ENCODE peak calls at places on chromosomes 6 and 20, in four cellular contexts. H, E, A and X are unnamed samples.

GRCh38 chr20:57526067-57526884 is 1.3 kb upstream of the CTCFL start:
- DNase-seq in H (peak), E (no peak), A (peak), X (peak)

GRCh38 chr6:158031445-158032353 is 50.0 kb downstream of the SYNJ2 start:
- DNase-seq in H (peak), E (no peak), A (no peak), X (no peak)

GRCh38 chr6:113994934-113995342 is 24.0 kb upstream of the HDAC2 start:
- DNase-seq in H (peak), E (no peak), A (peak), X (peak)

GRCh38 chr6:111521497-111522275 is 38.7 kb upstream of the REV3L start:
- DNase-seq in H (no peak), E (no peak), A (no peak), X (no peak)

GRCh38 chr6:68615965-68616364 is 19.1 kb upstream of the ADGRB3 start:
- DNase-seq in H (no peak), E (no peak), A (no peak), X (no peak)

GRCh38 chr20:10672579-10673127 is 1.1 kb downstream of the JAG1 start:
- DNase-seq in H (peak), E (no peak), A (peak), X (peak)

GRCh38 chr6:142728910-142729481 is 216.0 kb downstream of the HIVEP2 start:
- DNase-seq in H (no peak), E (no peak), A (no peak), X (no peak)

GRCh38 chr20:31670371-31671228 is 32.9 kb downstream of the COX4I2 start:
- DNase-seq in H (no peak), E (no peak), A (no peak), X (no peak)

GRCh38 chr20:48080583-48080982 is 295.3 kb upstream of the SULF2 start:
- DNase-seq in H (no peak), E (no peak), A (no peak), X (no peak)

GRCh38 chr6:151068761-151069312 is 170.9 kb upstream of the AKAP12 start:
- DNase-seq in H (no peak), E (no peak), A (no peak), X (no peak)

GRCh38 chr6:8539446-8539845 is 104.1 kb upstream of the SLC35B3 start:
- DNase-seq in H (no peak), E (no peak), A (peak), X (no peak)

GRCh38 chr6:121817141-121817540 is 381.7 kb downstream of the GJA1 start:
- DNase-seq in H (no peak), E (no peak), A (no peak), X (no peak)

GRCh38 chr6:28167068-28167467 is 25.4 kb downstream of the ZKSCAN8 start:
- DNase-seq in H (no peak), E (no peak), A (no peak), X (no peak)

GRCh38 chr20:48674461-48674860 is 153.3 kb downstream of the PREX1 start:
- DNase-seq in H (no peak), E (no peak), A (no peak), X (no peak)

GRCh38 chr6:81774542-81774941 is 22.1 kb upstream of the TENT5A start:
- DNase-seq in H (no peak), E (no peak), A (peak), X (no peak)

GRCh38 chr6:38337819-38338465 is 301.8 kb downstream of the BTBD9 start:
- DNase-seq in H (no peak), E (no peak), A (peak), X (no peak)

GRCh38 chr6:36625161-36625919 is 31.2 kb downstream of the SRSF3 start:
- DNase-seq in H (no peak), E (no peak), A (no peak), X (no peak)

GRCh38 chr6:17984399-17984798 is 3.0 kb downstream of the KIF13A start:
- DNase-seq in H (no peak), E (no peak), A (no peak), X (no peak)

GRCh38 chr6:7785243-7785941 is 59.5 kb downstream of the BMP6 start:
- DNase-seq in H (no peak), E (no peak), A (no peak), X (no peak)

GRCh38 chr6:158867381-158868121 is 48.4 kb upstream of the EZR start:
- DNase-seq in H (no peak), E (no peak), A (no peak), X (no peak)

GRCh38 chr20:13813910-13814309 is 29.1 kb downstream of the NDUFAF5 start:
- DNase-seq in H (no peak), E (no peak), A (no peak), X (no peak)

GRCh38 chr6:152648090-152648489 is 10.9 kb upstream of the SYNE1 start:
- DNase-seq in H (no peak), E (no peak), A (no peak), X (no peak)

GRCh38 chr20:20956586-20956985 is 149.6 kb downstream of the LINC00237 start:
- DNase-seq in H (no peak), E (no peak), A (no peak), X (no peak)

GRCh38 chr6:4614637-4615036 is 161.6 kb upstream of the CDYL start:
- DNase-seq in H (no peak), E (no peak), A (no peak), X (no peak)

GRCh38 chr20:19673575-19673974 is 84.5 kb upstream of the RIN2 start:
- DNase-seq in H (no peak), E (no peak), A (no peak), X (no peak)

DNA sequence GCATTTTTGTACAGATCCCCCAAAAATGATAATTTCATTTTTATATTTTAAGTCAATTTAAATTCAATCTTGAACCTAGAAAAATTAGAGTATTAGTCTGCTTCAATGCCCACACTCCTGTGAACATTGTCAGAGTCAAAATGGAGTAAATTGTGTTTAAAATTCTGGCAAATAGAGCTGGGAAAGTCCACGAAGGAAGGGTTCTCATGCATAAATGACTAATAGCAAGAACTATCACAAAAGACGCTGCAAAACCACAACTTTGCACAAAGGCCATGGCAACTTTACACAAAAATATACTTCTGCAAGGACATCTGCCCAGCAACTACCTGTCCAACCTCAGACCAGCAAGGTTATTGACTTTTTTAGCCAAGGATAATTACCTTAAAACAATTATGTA is 203.2 kb upstream of the SMLR1 start:
- DNase-seq in H (no peak), E (peak), A (no peak), X (no peak)
- TF ChIP-seq ATF3 in H (no peak), E (no peak), A (no peak), X (no peak)

GRCh38 chr6:155420492-155420891 is 35.1 kb downstream of the NOX3 start:
- DNase-seq in H (no peak), E (no peak), A (no peak), X (no peak)

GRCh38 chr6:155417454-155417853 is 38.2 kb downstream of the NOX3 start:
- DNase-seq in H (no peak), E (no peak), A (no peak), X (no peak)

GRCh38 chr6:155415953-155416352 is 39.7 kb downstream of the NOX3 start:
- DNase-seq in H (no peak), E (no peak), A (no peak), X (no peak)

GRCh38 chr6:155418017-155418749 is 37.5 kb downstream of the NOX3 start:
- DNase-seq in H (no peak), E (peak), A (no peak), X (no peak)

GRCh38 chr6:155419161-155419560 is 36.5 kb downstream of the NOX3 start:
- DNase-seq in H (no peak), E (no peak), A (no peak), X (no peak)
- TF ChIP-seq CBFB in H (no peak), E (no peak), A (no peak), X (no peak)

GRCh38 chr20:52193133-52193532 is 1.6 kb upstream of the ZFP64 start:
- DNase-seq in H (no peak), E (no peak), A (no peak), X (no peak)

GRCh38 chr20:52191436-52192295 is at the start of gene ZFP64:
- DNase-seq in H (peak), E (no peak), A (peak), X (peak)

GRCh38 chr20:52192296-52193007 is 873 bp upstream of the ZFP64 start:
- DNase-seq in H (peak), E (peak), A (peak), X (no peak)

GRCh38 chr20:52191132-52191435 is 495 bp downstream of the ZFP64 start:
- DNase-seq in H (no peak), E (no peak), A (no peak), X (no peak)

GRCh38 chr20:52190437-52191131 is 995 bp downstream of the ZFP64 start:
- DNase-seq in H (peak), E (no peak), A (peak), X (no peak)
- TF ChIP-seq ATF3 in H (no peak), E (no peak), A (no peak), X (no peak)

GRCh38 chr20:38722708-38723068 is 1.6 kb upstream of the SLC32A1 start:
- DNase-seq in H (peak), E (no peak), A (no peak), X (peak)

GRCh38 chr20:38723069-38723981 is 961 bp upstream of the SLC32A1 start:
- DNase-seq in H (no peak), E (no peak), A (no peak), X (peak)

GRCh38 chr20:38724603-38725457 is 544 bp downstream of the SLC32A1 start:
- DNase-seq in H (peak), E (no peak), A (no peak), X (peak)

GRCh38 chr20:38725458-38725958 is 1.2 kb downstream of the SLC32A1 start:
- DNase-seq in H (no peak), E (no peak), A (no peak), X (no peak)

DNA sequence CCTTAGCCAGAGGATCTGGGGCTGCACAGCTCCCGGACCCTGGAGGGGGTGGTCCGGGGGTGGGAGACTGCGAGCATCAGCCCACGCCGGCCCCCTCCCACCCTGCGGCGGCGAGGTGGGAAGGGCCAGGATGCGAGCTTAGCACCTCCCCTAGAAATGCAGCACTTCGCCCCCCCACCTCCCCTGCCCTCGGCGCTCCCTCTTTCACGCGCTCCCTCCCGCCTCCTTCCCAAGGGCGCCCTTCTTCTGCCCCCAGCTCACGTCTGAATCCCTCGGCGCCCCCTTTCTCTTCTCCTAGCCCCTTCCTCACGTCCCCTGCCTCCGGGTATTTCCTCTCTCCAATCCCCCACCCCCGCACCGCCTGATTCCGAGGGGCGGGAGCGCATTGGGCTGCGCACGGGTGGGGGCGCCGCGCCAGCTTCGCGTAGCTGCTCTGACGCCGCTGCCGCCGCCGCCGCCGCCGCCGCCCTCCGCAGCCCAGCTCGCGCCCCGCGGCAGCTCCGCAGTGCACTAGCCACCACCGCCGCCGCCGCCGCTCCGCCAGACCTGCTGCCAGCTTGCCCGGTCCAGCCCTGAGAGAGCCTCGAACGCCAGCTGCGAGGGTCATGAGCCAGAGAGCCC is at the start of gene SLC32A1:
- DNase-seq in H (peak), E (no peak), A (no peak), X (peak)
- TF ChIP-seq CBFB in H (no peak), E (no peak), A (no peak), X (no peak)

DNA sequence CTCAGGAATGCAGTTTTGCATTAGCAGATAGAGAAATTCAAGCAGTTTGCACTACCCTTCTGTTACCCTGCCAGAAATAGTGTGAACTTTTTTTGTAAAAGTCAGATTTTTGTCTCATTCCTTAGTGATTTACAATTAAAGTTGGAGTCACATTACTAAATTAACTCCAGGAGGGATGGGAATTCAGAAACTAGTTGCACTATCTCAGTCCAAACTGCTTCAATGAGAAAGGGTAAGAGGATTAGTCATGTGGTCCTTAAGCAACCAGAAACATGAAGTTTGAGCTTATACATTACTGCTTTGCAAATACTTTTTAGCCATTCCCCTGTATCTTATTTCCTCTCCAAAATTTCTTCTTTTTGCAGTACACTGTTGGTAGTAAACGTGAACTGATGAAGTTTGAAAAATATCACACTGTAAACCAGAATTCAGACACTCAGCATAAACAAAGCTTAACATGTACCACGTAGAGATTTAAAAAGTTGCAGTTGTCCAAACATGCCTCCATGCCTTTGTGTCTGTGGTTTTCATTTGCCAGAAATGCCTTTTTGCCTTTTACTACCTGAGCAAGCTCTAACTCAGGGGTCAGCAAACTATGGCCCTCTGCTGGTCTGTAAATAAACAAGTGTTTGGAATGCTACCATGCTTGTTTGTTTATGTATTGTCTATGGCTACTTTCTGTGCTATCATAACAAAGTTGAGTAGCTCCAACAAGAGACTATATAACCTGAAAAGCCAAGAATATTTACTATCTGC is 49.7 kb downstream of the TP53INP2 start:
- DNase-seq in H (no peak), E (no peak), A (no peak), X (no peak)
- TF ChIP-seq ATF3 in H (no peak), E (no peak), A (no peak), X (no peak)

DNA sequence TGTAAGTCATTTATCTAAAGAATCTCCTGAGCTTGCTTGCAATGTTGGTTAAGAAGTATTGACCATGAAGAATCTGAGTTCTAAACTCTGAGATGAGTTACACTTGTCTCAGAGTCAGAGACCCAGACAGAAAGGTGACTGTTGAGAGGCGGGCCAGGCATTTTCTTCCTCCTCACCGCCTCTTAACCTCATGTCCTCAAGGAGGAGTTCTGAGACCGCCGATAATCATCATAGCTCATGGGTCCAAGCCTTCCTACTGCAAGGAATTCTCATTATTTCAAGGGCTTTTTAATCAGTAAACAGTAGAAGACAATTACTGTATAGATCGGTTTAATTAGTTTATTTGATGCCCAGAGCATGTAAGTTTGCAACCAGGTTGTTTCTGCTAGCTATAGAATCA is 382.4 kb upstream of the MMS22L start:
- DNase-seq in H (no peak), E (no peak), A (no peak), X (peak)
- TF ChIP-seq CBFB in H (no peak), E (no peak), A (no peak), X (no peak)

DNA sequence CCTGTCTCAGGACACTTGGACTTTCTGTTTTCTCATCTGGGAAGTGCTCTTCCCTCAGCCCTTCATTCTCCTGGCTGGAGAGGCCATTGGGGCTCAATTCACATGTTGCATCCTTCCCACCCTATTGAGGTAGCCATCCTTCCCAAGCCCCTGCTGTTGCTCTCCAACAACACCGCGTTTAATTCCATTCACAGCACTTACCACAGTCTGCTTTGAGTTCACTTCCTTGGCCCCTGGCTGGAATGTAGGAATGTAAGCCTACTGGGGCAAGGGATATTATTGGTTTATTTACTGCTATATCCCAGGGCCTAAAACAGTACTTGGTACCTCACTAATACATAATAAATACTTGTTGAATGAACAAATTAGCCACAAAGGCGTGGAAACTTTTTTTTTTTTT is 6.7 kb upstream of the GFOD1 start:
- DNase-seq in H (no peak), E (no peak), A (no peak), X (no peak)
- TF ChIP-seq ATF3 in H (no peak), E (no peak), A (no peak), X (no peak)

GRCh38 chr20:63783970-63784369 is 44.4 kb downstream of the SLC2A4RG start:
- DNase-seq in H (no peak), E (no peak), A (no peak), X (no peak)

GRCh38 chr20:63787749-63788148 is 43.3 kb downstream of the ZBTB46 start:
- DNase-seq in H (no peak), E (no peak), A (no peak), X (no peak)

GRCh38 chr20:63782521-63782971 is 43.0 kb downstream of the SLC2A4RG start:
- DNase-seq in H (no peak), E (no peak), A (no peak), X (no peak)

GRCh38 chr20:63787302-63787701 is 43.8 kb downstream of the ZBTB46 start:
- DNase-seq in H (no peak), E (no peak), A (no peak), X (no peak)

GRCh38 chr20:63785646-63786255 is 45.3 kb downstream of the ZBTB46 start:
- DNase-seq in H (no peak), E (no peak), A (no peak), X (no peak)
- TF ChIP-seq CBFB in H (no peak), E (no peak), A (no peak), X (no peak)